ENCODE peak calls at places on chromosome 19, in four cellular contexts. X is thyroid gland, B is heart left ventricle, Y is Peyer's patch. E is an unnamed sample.

GRCh38 chr19:10748924-10749434 is 31.1 kb downstream of the DNM2 start:
- DNase-seq in X (peak), B (no peak), Y (peak), E (no peak)

GRCh38 chr19:15846923-15847322 is 31.5 kb upstream of the OR10H1 start:
- DNase-seq in X (no peak), B (no peak), Y (no peak), E (no peak)

GRCh38 chr19:49637865-49638350 is 2.0 kb downstream of the RRAS start:
- DNase-seq in X (peak), B (peak), Y (peak), E (peak)

GRCh38 chr19:52935434-52935833 is 12.2 kb upstream of the ZNF888 start:
- DNase-seq in X (no peak), B (no peak), Y (no peak), E (peak)

GRCh38 chr19:16024266-16025107 is 51.8 kb upstream of the TPM4 start:
- DNase-seq in X (no peak), B (no peak), Y (peak), E (peak)

GRCh38 chr19:37983916-37984315 is 76.9 kb downstream of the SIPA1L3 start:
- DNase-seq in X (no peak), B (no peak), Y (no peak), E (no peak)

GRCh38 chr19:42942187-42942789 is 5.3 kb upstream of the PSG7 start:
- DNase-seq in X (no peak), B (no peak), Y (no peak), E (no peak)

GRCh38 chr19:15320118-15320517 is 12.2 kb downstream of the BRD4 start:
- DNase-seq in X (no peak), B (no peak), Y (no peak), E (no peak)

GRCh38 chr19:36256853-36257511 is 42.1 kb downstream of the ZNF146 start:
- DNase-seq in X (no peak), B (no peak), Y (no peak), E (no peak)

GRCh38 chr19:2852598-2852997 is 11.3 kb downstream of the ZNF555 start:
- DNase-seq in X (no peak), B (no peak), Y (no peak), E (no peak)

GRCh38 chr19:35845215-35846037 is 6.9 kb downstream of the NPHS1 start:
- DNase-seq in X (peak), B (no peak), Y (peak), E (no peak)

GRCh38 chr19:41886761-41887710 is 4.1 kb downstream of the ARHGEF1 start:
- DNase-seq in X (no peak), B (no peak), Y (peak), E (no peak)

GRCh38 chr19:45955905-45956608 is 17.6 kb downstream of the NOVA2 start:
- DNase-seq in X (peak), B (peak), Y (no peak), E (peak)
- H3K27ac ChIP-seq in X (no peak), B (peak), Y (no peak), E (no peak)

GRCh38 chr19:29670255-29670654 is 5.0 kb downstream of the PLEKHF1 start:
- DNase-seq in X (no peak), B (no peak), Y (no peak), E (no peak)
- H3K27ac ChIP-seq in X (no peak), B (peak), Y (no peak), E (no peak)

GRCh38 chr19:45070861-45071544 is 5.3 kb downstream of the ZNF296 start:
- DNase-seq in X (no peak), B (no peak), Y (no peak), E (no peak)

GRCh38 chr19:45071545-45071938 is 4.7 kb downstream of the ZNF296 start:
- DNase-seq in X (no peak), B (no peak), Y (no peak), E (no peak)

GRCh38 chr19:45071969-45072790 is 4.1 kb downstream of the ZNF296 start:
- DNase-seq in X (no peak), B (no peak), Y (no peak), E (no peak)

GRCh38 chr19:45069056-45069455 is 7.2 kb downstream of the ZNF296 start:
- DNase-seq in X (no peak), B (no peak), Y (no peak), E (no peak)

GRCh38 chr19:45070214-45070613 is 6.1 kb downstream of the ZNF296 start:
- DNase-seq in X (no peak), B (no peak), Y (no peak), E (no peak)
- H3K27ac ChIP-seq in X (no peak), B (no peak), Y (no peak), E (no peak)

DNA sequence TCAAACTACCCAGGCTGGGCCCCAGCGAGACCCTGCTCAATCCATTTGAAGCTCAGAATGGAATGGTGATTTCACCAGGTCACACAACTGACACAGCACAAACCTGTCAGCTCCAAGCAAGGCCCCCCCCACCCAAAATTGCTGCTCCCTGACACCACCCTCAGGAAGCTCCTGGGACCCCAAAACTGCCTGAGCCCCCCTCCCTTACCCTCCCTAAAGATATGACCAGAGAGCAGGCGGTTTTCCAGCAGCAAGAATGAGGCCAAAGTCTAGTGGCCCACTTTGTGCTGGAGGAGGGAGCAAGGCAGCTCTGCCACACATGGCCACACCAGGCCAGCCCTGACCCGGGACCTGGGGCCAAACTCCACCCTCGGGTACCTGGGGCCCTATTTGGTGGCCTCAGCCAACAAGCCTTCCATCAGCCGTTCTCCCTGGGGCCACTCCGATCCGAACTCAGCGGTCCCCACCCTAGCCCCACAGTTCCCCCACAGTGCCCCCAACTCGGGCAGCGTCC is 2.3 kb downstream of the NR2F6 start:
- DNase-seq in X (peak), B (no peak), Y (peak), E (no peak)
- H3K27ac ChIP-seq in X (peak), B (peak), Y (peak), E (peak)

DNA sequence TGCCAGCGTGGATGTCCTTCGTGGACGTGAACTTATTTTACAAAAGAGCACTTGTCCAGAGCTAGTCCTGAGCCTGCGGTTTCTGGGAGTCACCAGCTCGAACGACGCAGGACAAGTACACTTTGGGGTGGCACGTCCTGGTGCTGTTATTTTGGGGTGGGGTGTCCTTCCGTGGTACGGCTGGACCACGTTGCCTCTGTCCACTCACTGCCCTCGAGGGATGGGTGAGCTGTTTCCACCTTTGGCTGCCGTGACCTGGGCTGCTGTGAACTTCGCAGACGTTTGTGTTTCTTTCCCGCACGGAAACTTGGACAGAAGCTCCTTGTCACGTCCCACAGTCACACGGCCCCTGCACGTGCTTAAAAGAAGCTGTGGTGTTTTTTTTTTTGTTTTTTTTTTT is 11.0 kb downstream of the GZMM start:
- DNase-seq in X (no peak), B (no peak), Y (no peak), E (no peak)
- H3K27ac ChIP-seq in X (no peak), B (no peak), Y (no peak), E (no peak)

DNA sequence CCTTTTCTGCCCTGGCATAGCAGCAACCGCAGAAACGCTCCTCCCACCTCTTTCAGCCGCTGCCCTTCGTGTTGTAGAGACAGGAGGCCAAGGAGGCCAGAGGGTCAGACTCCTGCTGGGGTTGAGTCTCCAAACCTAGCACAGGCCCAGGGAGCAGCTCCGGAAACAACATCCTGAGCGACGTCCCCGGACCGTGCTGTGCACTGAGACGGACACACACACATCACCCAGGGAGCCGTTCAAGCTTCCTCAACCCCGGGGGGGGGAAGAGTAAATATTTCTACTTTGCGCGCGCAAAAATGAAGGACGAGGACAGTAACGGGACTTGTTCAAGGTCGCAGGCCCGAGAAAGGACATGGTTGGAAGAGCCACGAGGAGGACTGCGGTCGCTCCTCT is 657 bp downstream of the ZNF550 start:
- DNase-seq in X (peak), B (no peak), Y (no peak), E (no peak)
- H3K27ac ChIP-seq in X (no peak), B (peak), Y (peak), E (peak)

GRCh38 chr19:55257461-55258411 is 1.1 kb downstream of the PPP6R1 start:
- DNase-seq in X (peak), B (no peak), Y (no peak), E (no peak)
- H3K27ac ChIP-seq in X (peak), B (no peak), Y (peak), E (peak)

GRCh38 chr19:54155694-54156093 is 3.8 kb downstream of the LENG1 start:
- DNase-seq in X (no peak), B (no peak), Y (no peak), E (no peak)
- H3K27ac ChIP-seq in X (no peak), B (no peak), Y (no peak), E (no peak)

GRCh38 chr19:5035817-5036732 is 67.2 kb downstream of the KDM4B start:
- DNase-seq in X (no peak), B (no peak), Y (no peak), E (no peak)

GRCh38 chr19:5032101-5032967 is 63.4 kb downstream of the KDM4B start:
- DNase-seq in X (no peak), B (peak), Y (no peak), E (no peak)

GRCh38 chr19:5037936-5038335 is 69.0 kb downstream of the KDM4B start:
- DNase-seq in X (no peak), B (no peak), Y (no peak), E (no peak)

GRCh38 chr19:5036733-5037681 is 68.1 kb downstream of the KDM4B start:
- DNase-seq in X (no peak), B (peak), Y (no peak), E (peak)

GRCh38 chr19:5035105-5035761 is 66.3 kb downstream of the KDM4B start:
- DNase-seq in X (no peak), B (no peak), Y (no peak), E (no peak)
- H3K27ac ChIP-seq in X (no peak), B (no peak), Y (no peak), E (no peak)

GRCh38 chr19:6246174-6247006 is 33.4 kb downstream of the MLLT1 start:
- DNase-seq in X (no peak), B (no peak), Y (no peak), E (no peak)
- H3K27ac ChIP-seq in X (no peak), B (no peak), Y (no peak), E (no peak)